ENCODE peak calls at places on chromosome 9, in five cellular contexts. One of them, this sample, is unnamed.

GRCh38 chr9:102855646-102856045 is 139.5 kb upstream of the CYLC2 start:
- DNase-seq in K562: no peak
- DNase-seq in OCI-LY7: no peak
- DNase-seq in fibroblast of lung: no peak
- DNase-seq in IMR-90: no peak
- DNase-seq in this sample: no peak

GRCh38 chr9:407255-407654 is 192.6 kb downstream of the DOCK8 start:
- DNase-seq in OCI-LY7: no peak
- DNase-seq in K562: no peak
- DNase-seq in IMR-90: no peak
- DNase-seq in fibroblast of lung: no peak
- DNase-seq in this sample: no peak

GRCh38 chr9:32398207-32398606 is 13.8 kb downstream of the ACO1 start:
- DNase-seq in IMR-90: peak
- DNase-seq in OCI-LY7: no peak
- DNase-seq in K562: no peak
- DNase-seq in fibroblast of lung: peak
- DNase-seq in this sample: no peak

GRCh38 chr9:82991684-82992083 is 71.3 kb downstream of the RASEF start:
- DNase-seq in fibroblast of lung: peak
- DNase-seq in IMR-90: no peak
- DNase-seq in K562: no peak
- DNase-seq in OCI-LY7: no peak
- DNase-seq in this sample: no peak

GRCh38 chr9:34547960-34548603 is 25.3 kb upstream of the ENHO start:
- DNase-seq in OCI-LY7: peak
- DNase-seq in IMR-90: peak
- DNase-seq in K562: peak
- DNase-seq in fibroblast of lung: peak
- DNase-seq in this sample: no peak

GRCh38 chr9:112562235-112562958 is 75.8 kb downstream of the KIAA1958 start:
- DNase-seq in K562: no peak
- DNase-seq in IMR-90: no peak
- DNase-seq in OCI-LY7: no peak
- DNase-seq in fibroblast of lung: no peak
- DNase-seq in this sample: no peak

GRCh38 chr9:114221706-114222465 is 66.5 kb downstream of the COL27A1 start:
- DNase-seq in K562: no peak
- DNase-seq in IMR-90: peak
- DNase-seq in OCI-LY7: no peak
- DNase-seq in fibroblast of lung: no peak
- DNase-seq in this sample: peak

GRCh38 chr9:6639622-6640021 is 5.9 kb downstream of the GLDC start:
- DNase-seq in fibroblast of lung: no peak
- DNase-seq in OCI-LY7: no peak
- DNase-seq in IMR-90: no peak
- DNase-seq in K562: no peak
- DNase-seq in this sample: no peak

GRCh38 chr9:14071484-14071883 is 242.5 kb downstream of the NFIB start:
- DNase-seq in IMR-90: no peak
- DNase-seq in fibroblast of lung: no peak
- DNase-seq in OCI-LY7: no peak
- DNase-seq in K562: peak
- DNase-seq in this sample: no peak

GRCh38 chr9:91782711-91783214 is 167.3 kb downstream of the ROR2 start:
- DNase-seq in K562: no peak
- DNase-seq in OCI-LY7: no peak
- DNase-seq in fibroblast of lung: no peak
- DNase-seq in IMR-90: no peak
- DNase-seq in this sample: no peak

GRCh38 chr9:114960276-114960675 is 29.9 kb upstream of the TNFSF8 start:
- DNase-seq in fibroblast of lung: no peak
- DNase-seq in K562: no peak
- DNase-seq in IMR-90: no peak
- DNase-seq in OCI-LY7: no peak
- DNase-seq in this sample: no peak

GRCh38 chr9:19488721-19489120 is 79.9 kb downstream of the ACER2 start:
- DNase-seq in K562: no peak
- DNase-seq in IMR-90: no peak
- DNase-seq in OCI-LY7: no peak
- DNase-seq in fibroblast of lung: no peak
- DNase-seq in this sample: no peak

DNA sequence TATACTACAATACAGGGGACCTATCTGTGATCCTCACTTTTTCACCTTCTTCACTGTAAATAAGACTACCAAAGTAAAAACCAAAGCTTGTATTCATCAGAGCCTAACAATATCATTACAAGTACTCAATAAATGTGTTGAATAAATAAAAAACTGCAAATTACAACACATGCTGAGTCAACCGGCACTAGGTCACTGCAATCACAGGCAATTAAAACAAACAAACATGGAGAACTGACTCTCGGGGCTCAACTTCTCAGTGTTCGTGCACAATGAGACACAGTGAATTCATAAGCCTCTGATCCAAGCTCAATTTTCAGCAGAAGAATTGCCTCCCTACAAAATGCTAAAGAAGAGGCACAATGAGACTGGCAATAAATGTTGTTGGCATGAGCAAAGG is 69.2 kb downstream of the CDK5RAP2 start:
- DNase-seq in fibroblast of lung: no peak
- DNase-seq in K562: no peak
- DNase-seq in OCI-LY7: no peak
- DNase-seq in IMR-90: peak
- DNase-seq in this sample: no peak
- H3K27ac ChIP-seq in fibroblast of lung: no peak
- H3K27ac ChIP-seq in K562: no peak
- H3K27ac ChIP-seq in OCI-LY7: no peak
- H3K27ac ChIP-seq in IMR-90: no peak
- H3K27ac ChIP-seq in this sample: no peak

DNA sequence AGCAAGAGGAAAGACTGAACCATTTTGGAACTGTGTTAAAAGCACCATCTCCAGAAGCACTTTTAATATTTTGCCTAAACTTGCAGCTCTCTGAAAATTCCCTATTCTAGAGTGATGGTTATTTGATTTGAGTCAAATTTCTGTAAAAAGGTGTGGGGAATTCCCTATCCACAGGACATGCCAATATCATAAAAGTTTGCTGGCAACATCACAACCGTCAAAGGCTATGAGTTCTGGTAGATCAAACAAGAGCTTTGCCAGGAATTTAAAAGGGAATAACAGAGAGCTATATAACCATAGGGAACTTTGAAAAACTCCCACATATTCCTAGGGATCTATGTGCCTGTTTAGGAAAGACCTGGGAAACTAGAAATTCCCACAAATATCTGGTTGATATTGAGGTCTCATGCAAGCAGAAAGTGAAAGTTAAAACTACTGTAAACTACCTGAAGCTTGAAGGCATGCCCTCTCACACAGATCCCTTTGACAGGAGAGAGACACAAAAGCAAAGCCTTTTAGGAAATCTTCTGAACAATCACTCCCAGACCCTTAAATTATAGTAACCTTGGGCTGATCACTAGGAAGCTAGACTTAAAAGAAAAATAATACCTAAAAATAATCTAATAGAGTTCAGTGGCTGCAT is 549.9 kb downstream of the ANXA1 start:
- DNase-seq in K562: no peak
- DNase-seq in fibroblast of lung: no peak
- DNase-seq in OCI-LY7: no peak
- DNase-seq in IMR-90: no peak
- DNase-seq in this sample: no peak
- H3K4me2 ChIP-seq in K562: no peak
- H3K4me2 ChIP-seq in fibroblast of lung: no peak
- H3K4me2 ChIP-seq in OCI-LY7: no peak
- H3K4me2 ChIP-seq in IMR-90: no peak
- H3K4me2 ChIP-seq in this sample: no peak

DNA sequence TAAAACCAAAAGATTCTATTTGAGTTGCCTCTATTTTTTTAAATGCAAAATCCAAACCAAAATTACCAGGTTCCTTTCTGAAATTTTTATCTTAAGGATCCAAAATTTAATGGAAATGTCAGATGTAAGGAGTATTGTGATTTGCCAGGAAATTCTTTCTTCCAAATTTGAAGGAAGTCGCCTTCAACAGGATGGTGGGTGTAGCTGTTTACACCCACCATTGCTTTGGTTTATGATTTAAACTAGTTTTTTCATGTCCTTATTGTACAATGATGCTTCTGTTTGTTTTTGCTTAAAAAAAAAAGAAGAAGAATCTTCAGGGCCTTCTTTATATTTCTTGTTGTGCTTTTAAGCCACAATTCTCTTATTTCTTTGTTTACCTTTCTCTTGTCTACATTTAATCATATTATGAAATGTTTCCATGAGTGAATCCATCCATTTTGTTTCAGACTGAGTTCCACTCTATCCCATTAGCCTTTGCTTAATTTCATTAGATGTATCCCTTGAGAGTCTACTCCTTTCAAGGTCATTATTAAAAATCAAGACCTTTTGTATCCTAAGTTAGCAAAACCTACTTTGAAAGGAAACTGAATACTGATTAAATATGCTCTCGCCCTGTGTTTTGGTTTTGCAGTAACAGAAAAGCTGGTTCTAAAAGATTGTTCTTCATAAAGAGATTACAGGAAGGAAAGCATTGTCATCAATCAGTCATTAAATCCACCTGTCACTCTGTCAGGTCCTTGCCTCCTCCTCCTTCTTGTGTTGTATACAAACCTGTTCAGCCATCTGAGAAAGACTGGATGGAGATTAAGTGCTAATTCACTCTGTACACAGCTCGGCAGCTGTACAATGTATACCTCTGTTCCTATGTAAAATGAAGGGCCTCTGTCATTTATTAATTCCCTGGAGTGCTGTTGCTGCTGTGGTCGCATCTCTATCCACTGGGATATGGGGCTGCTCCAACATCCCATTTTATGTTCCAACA is 45.5 kb upstream of the SLC2A8 start:
- DNase-seq in OCI-LY7: no peak
- DNase-seq in IMR-90: no peak
- DNase-seq in fibroblast of lung: no peak
- DNase-seq in K562: no peak
- DNase-seq in this sample: no peak
- H3K27ac ChIP-seq in OCI-LY7: no peak
- H3K27ac ChIP-seq in IMR-90: no peak
- H3K27ac ChIP-seq in fibroblast of lung: no peak
- H3K27ac ChIP-seq in K562: no peak
- H3K27ac ChIP-seq in this sample: no peak

GRCh38 chr9:3541206-3541605 is 15.4 kb upstream of the RFX3 start:
- DNase-seq in K562: no peak
- DNase-seq in fibroblast of lung: no peak
- DNase-seq in IMR-90: no peak
- DNase-seq in OCI-LY7: no peak
- DNase-seq in this sample: no peak
- H3K4me2 ChIP-seq in K562: no peak
- H3K4me2 ChIP-seq in fibroblast of lung: no peak
- H3K4me2 ChIP-seq in IMR-90: no peak
- H3K4me2 ChIP-seq in OCI-LY7: no peak
- H3K4me2 ChIP-seq in this sample: no peak

GRCh38 chr9:130441031-130441430 is 3.7 kb upstream of the ASS1 start:
- DNase-seq in OCI-LY7: no peak
- DNase-seq in IMR-90: no peak
- DNase-seq in K562: no peak
- DNase-seq in fibroblast of lung: no peak
- DNase-seq in this sample: no peak

GRCh38 chr9:130433947-130434262 is 10.9 kb upstream of the ASS1 start:
- DNase-seq in OCI-LY7: no peak
- DNase-seq in IMR-90: no peak
- DNase-seq in fibroblast of lung: no peak
- DNase-seq in K562: no peak
- DNase-seq in this sample: no peak

GRCh38 chr9:130437011-130437784 is 7.6 kb upstream of the ASS1 start:
- DNase-seq in OCI-LY7: no peak
- DNase-seq in IMR-90: no peak
- DNase-seq in K562: no peak
- DNase-seq in fibroblast of lung: no peak
- DNase-seq in this sample: no peak

GRCh38 chr9:130442746-130443455 is 1.9 kb upstream of the ASS1 start:
- DNase-seq in OCI-LY7: no peak
- DNase-seq in fibroblast of lung: no peak
- DNase-seq in IMR-90: no peak
- DNase-seq in K562: no peak
- DNase-seq in this sample: no peak

DNA sequence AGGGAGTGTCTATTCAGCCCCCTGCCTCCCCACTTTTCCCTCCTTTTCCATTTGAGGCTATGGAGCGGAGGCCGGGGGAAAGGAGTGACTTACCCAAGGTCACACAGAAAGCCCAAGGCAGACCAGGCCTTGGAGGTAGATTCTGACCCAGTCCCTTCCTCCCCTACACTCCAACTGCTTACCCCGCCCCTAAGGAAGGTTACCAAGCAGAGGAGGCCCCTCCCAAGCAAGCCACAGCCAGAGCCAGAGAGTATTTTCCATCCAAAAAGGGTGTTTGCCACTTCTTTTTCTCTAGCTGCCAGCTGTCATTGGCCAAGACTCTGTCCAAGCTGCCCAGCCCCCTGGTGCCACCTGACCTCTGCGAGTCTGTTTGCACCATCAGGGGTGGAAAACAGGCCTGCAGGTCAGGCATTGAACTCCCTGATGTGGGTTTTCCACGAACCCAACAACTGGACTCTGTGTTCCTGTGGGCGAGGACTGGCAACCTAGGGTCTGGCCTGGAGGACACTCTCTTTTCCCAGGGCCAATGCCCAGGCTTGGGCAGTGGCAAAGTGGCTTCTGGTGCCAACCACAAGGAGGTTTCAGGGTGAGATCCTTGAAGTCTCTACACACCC is 6.3 kb upstream of the ASS1 start:
- DNase-seq in IMR-90: no peak
- DNase-seq in K562: no peak
- DNase-seq in OCI-LY7: no peak
- DNase-seq in fibroblast of lung: no peak
- DNase-seq in this sample: no peak
- H3K27ac ChIP-seq in IMR-90: no peak
- H3K27ac ChIP-seq in K562: no peak
- H3K27ac ChIP-seq in OCI-LY7: no peak
- H3K27ac ChIP-seq in fibroblast of lung: no peak
- H3K27ac ChIP-seq in this sample: no peak

DNA sequence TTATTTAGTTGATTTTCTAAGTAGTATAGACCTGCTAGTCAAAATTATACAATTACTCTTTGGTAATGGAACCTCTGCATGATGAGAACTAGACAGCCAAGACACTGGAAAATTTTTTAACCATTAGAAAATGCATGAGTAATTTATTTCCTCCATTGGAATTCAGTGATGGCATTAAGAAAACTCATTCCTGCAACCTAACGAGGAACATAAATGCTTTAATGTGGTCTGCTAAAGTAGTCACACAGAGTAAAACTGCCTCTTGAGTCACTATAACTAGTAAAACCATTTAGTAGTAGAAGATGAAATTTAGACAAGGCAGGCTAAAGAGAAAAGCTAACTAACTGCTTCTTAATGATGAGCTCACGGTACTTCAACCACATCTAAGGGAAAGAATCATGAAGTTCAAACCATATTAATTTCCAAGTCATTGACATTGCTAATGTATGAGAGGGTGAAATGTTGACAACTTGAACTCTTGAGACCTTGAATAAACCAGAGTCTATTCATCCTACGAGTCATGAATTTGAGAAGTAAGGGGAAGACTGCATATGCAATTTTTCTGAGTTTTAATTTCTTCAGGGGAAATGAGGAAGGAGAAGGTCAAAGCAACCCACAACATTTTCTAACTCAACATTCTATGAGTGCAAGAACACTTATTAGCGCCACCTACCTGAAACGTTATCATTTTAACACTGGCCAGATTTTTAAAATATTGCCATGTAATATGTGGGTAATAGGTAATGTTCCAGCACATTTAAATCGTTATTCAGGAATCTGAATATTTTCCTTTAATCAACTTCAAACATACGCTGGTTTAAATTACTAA is 74.4 kb downstream of the GLIS3 start:
- DNase-seq in fibroblast of lung: peak
- DNase-seq in K562: no peak
- DNase-seq in IMR-90: peak
- DNase-seq in OCI-LY7: no peak
- DNase-seq in this sample: peak
- H3K4me2 ChIP-seq in fibroblast of lung: peak
- H3K4me2 ChIP-seq in K562: no peak
- H3K4me2 ChIP-seq in IMR-90: peak
- H3K4me2 ChIP-seq in OCI-LY7: no peak
- H3K4me2 ChIP-seq in this sample: peak

This sample was measured in PC-3.